ENCODE peak calls at places on chromosomes 7 and 10, in eight cellular contexts. One of them, this sample, is unnamed.

GRCh38 chr10:6208781-6209235 is 6.1 kb downstream of the PFKFB3 start:
- DNase-seq in MCF 10A: no peak
- DNase-seq in NCI-H1417: no peak
- DNase-seq in activated naive CD8-positive, alpha-beta T cell treated with anti-CD3 and anti-CD28 coated beads, Interleukin-2, amount 50 U/mL, for 24 hours: no peak
- DNase-seq in WTC11: no peak
- DNase-seq in GM04503: no peak
- DNase-seq in activated gamma-delta T cell treated with Interleukin-2 at 50 U/mL for 16 hours: no peak
- DNase-seq in cardiac muscle cell: no peak
- DNase-seq in this sample: no peak

GRCh38 chr7:604038-604883 is 84.6 kb upstream of the PDGFA start:
- DNase-seq in NCI-H1417: no peak
- DNase-seq in MCF 10A: peak
- DNase-seq in cardiac muscle cell: peak
- DNase-seq in GM04503: no peak
- DNase-seq in activated naive CD8-positive, alpha-beta T cell treated with anti-CD3 and anti-CD28 coated beads, Interleukin-2, amount 50 U/mL, for 24 hours: peak
- DNase-seq in activated gamma-delta T cell treated with Interleukin-2 at 50 U/mL for 16 hours: peak
- DNase-seq in WTC11: no peak
- DNase-seq in this sample: peak

GRCh38 chr10:6918305-6918704 is 338.2 kb upstream of the PRKCQ start:
- DNase-seq in GM04503: no peak
- DNase-seq in activated gamma-delta T cell treated with Interleukin-2 at 50 U/mL for 16 hours: peak
- DNase-seq in MCF 10A: peak
- DNase-seq in cardiac muscle cell: peak
- DNase-seq in NCI-H1417: no peak
- DNase-seq in WTC11: peak
- DNase-seq in activated naive CD8-positive, alpha-beta T cell treated with anti-CD3 and anti-CD28 coated beads, Interleukin-2, amount 50 U/mL, for 24 hours: peak
- DNase-seq in this sample: peak

GRCh38 chr7:151686016-151686766 is 166.5 kb upstream of the RHEB start:
- DNase-seq in cardiac muscle cell: no peak
- DNase-seq in activated naive CD8-positive, alpha-beta T cell treated with anti-CD3 and anti-CD28 coated beads, Interleukin-2, amount 50 U/mL, for 24 hours: no peak
- DNase-seq in activated gamma-delta T cell treated with Interleukin-2 at 50 U/mL for 16 hours: no peak
- DNase-seq in NCI-H1417: no peak
- DNase-seq in GM04503: no peak
- DNase-seq in MCF 10A: no peak
- DNase-seq in WTC11: no peak
- DNase-seq in this sample: no peak

GRCh38 chr7:131190581-131190980 is 137.1 kb upstream of the MKLN1 start:
- DNase-seq in MCF 10A: no peak
- DNase-seq in GM04503: no peak
- DNase-seq in activated gamma-delta T cell treated with Interleukin-2 at 50 U/mL for 16 hours: no peak
- DNase-seq in WTC11: no peak
- DNase-seq in activated naive CD8-positive, alpha-beta T cell treated with anti-CD3 and anti-CD28 coated beads, Interleukin-2, amount 50 U/mL, for 24 hours: no peak
- DNase-seq in cardiac muscle cell: no peak
- DNase-seq in NCI-H1417: no peak
- DNase-seq in this sample: no peak

GRCh38 chr7:136677456-136678365 is 190.7 kb upstream of the CHRM2 start:
- DNase-seq in cardiac muscle cell: peak
- DNase-seq in NCI-H1417: no peak
- DNase-seq in activated gamma-delta T cell treated with Interleukin-2 at 50 U/mL for 16 hours: no peak
- DNase-seq in MCF 10A: peak
- DNase-seq in WTC11: no peak
- DNase-seq in GM04503: no peak
- DNase-seq in activated naive CD8-positive, alpha-beta T cell treated with anti-CD3 and anti-CD28 coated beads, Interleukin-2, amount 50 U/mL, for 24 hours: no peak
- DNase-seq in this sample: peak

GRCh38 chr7:46664458-46664857 is 743.4 kb upstream of the IGFBP3 start:
- DNase-seq in activated naive CD8-positive, alpha-beta T cell treated with anti-CD3 and anti-CD28 coated beads, Interleukin-2, amount 50 U/mL, for 24 hours: no peak
- DNase-seq in WTC11: no peak
- DNase-seq in activated gamma-delta T cell treated with Interleukin-2 at 50 U/mL for 16 hours: no peak
- DNase-seq in cardiac muscle cell: no peak
- DNase-seq in NCI-H1417: no peak
- DNase-seq in MCF 10A: no peak
- DNase-seq in GM04503: no peak
- DNase-seq in this sample: no peak

GRCh38 chr7:70833726-70834125 is 298.2 kb upstream of the GALNT17 start:
- DNase-seq in NCI-H1417: no peak
- DNase-seq in WTC11: no peak
- DNase-seq in MCF 10A: no peak
- DNase-seq in cardiac muscle cell: peak
- DNase-seq in activated naive CD8-positive, alpha-beta T cell treated with anti-CD3 and anti-CD28 coated beads, Interleukin-2, amount 50 U/mL, for 24 hours: no peak
- DNase-seq in GM04503: peak
- DNase-seq in activated gamma-delta T cell treated with Interleukin-2 at 50 U/mL for 16 hours: no peak
- DNase-seq in this sample: no peak